ENCODE peak calls at places on chromosomes 13 and 19, in eight cellular contexts. One of them, this sample, is unnamed. For H3K4me1, the result is how much of the 10 kb centered on the place peaks cover.

GRCh38 chr19:44447864-44448674 is at the start of gene ZNF229:
- DNase-seq in neuronal stem cell: peak
- DNase-seq in left ventricle myocardium inferior: peak
- DNase-seq in mammary epithelial cell: peak
- DNase-seq in tibial artery: peak
- DNase-seq in endodermal cell: peak
- DNase-seq in GM23338: peak
- DNase-seq in GM23248: peak
- DNase-seq in this sample: peak

GRCh38 chr13:23776698-23777570 is 112.3 kb downstream of the MIPEP start:
- DNase-seq in neuronal stem cell: no peak
- DNase-seq in left ventricle myocardium inferior: no peak
- DNase-seq in mammary epithelial cell: no peak
- DNase-seq in tibial artery: no peak
- DNase-seq in endodermal cell: no peak
- DNase-seq in GM23338: no peak
- DNase-seq in GM23248: no peak
- DNase-seq in this sample: no peak

GRCh38 chr13:71320452-71320851 is 546.6 kb downstream of the DACH1 start:
- DNase-seq in neuronal stem cell: no peak
- DNase-seq in left ventricle myocardium inferior: no peak
- DNase-seq in mammary epithelial cell: peak
- DNase-seq in tibial artery: no peak
- DNase-seq in endodermal cell: peak
- DNase-seq in GM23338: peak
- DNase-seq in GM23248: peak
- DNase-seq in this sample: no peak

GRCh38 chr13:75656590-75656989 is 20.5 kb downstream of the LMO7 start:
- DNase-seq in neuronal stem cell: no peak
- DNase-seq in left ventricle myocardium inferior: no peak
- DNase-seq in mammary epithelial cell: peak
- DNase-seq in tibial artery: no peak
- DNase-seq in endodermal cell: no peak
- DNase-seq in GM23338: no peak
- DNase-seq in GM23248: peak
- DNase-seq in this sample: no peak

GRCh38 chr13:37869756-37870488 is at the start of gene TRPC4:
- DNase-seq in neuronal stem cell: peak
- DNase-seq in left ventricle myocardium inferior: peak
- DNase-seq in mammary epithelial cell: peak
- DNase-seq in tibial artery: peak
- DNase-seq in endodermal cell: peak
- DNase-seq in GM23338: peak
- DNase-seq in GM23248: peak
- DNase-seq in this sample: peak

GRCh38 chr19:489418-490196 is 6.7 kb upstream of the MADCAM1 start:
- DNase-seq in neuronal stem cell: no peak
- DNase-seq in left ventricle myocardium inferior: no peak
- DNase-seq in mammary epithelial cell: no peak
- DNase-seq in tibial artery: no peak
- DNase-seq in endodermal cell: peak
- DNase-seq in GM23338: peak
- DNase-seq in GM23248: peak
- DNase-seq in this sample: peak

GRCh38 chr19:19342086-19343015 is 21.7 kb downstream of the MAU2 start:
- DNase-seq in neuronal stem cell: peak
- DNase-seq in left ventricle myocardium inferior: peak
- DNase-seq in mammary epithelial cell: peak
- DNase-seq in tibial artery: no peak
- DNase-seq in endodermal cell: peak
- DNase-seq in GM23338: peak
- DNase-seq in GM23248: peak
- DNase-seq in this sample: peak

GRCh38 chr13:59531571-59532091 is 632.1 kb downstream of the DIAPH3 start:
- DNase-seq in neuronal stem cell: no peak
- DNase-seq in left ventricle myocardium inferior: peak
- DNase-seq in mammary epithelial cell: peak
- DNase-seq in tibial artery: peak
- DNase-seq in endodermal cell: peak
- DNase-seq in GM23338: peak
- DNase-seq in GM23248: peak
- DNase-seq in this sample: peak

GRCh38 chr13:108375772-108376171 is 106.3 kb downstream of the TNFSF13B start:
- DNase-seq in neuronal stem cell: no peak
- DNase-seq in left ventricle myocardium inferior: no peak
- DNase-seq in mammary epithelial cell: no peak
- DNase-seq in tibial artery: no peak
- DNase-seq in endodermal cell: no peak
- DNase-seq in GM23338: no peak
- DNase-seq in GM23248: no peak
- DNase-seq in this sample: no peak

GRCh38 chr13:26480246-26480855 is 77.1 kb upstream of the WASF3 start:
- DNase-seq in neuronal stem cell: no peak
- DNase-seq in left ventricle myocardium inferior: no peak
- DNase-seq in mammary epithelial cell: no peak
- DNase-seq in tibial artery: no peak
- DNase-seq in endodermal cell: no peak
- DNase-seq in GM23338: no peak
- DNase-seq in GM23248: peak
- DNase-seq in this sample: no peak

GRCh38 chr13:51364404-51365008 is 25.0 kb downstream of the SERPINE3 start:
- DNase-seq in neuronal stem cell: no peak
- DNase-seq in left ventricle myocardium inferior: no peak
- DNase-seq in mammary epithelial cell: peak
- DNase-seq in tibial artery: no peak
- DNase-seq in endodermal cell: no peak
- DNase-seq in GM23338: no peak
- DNase-seq in GM23248: peak
- DNase-seq in this sample: no peak

GRCh38 chr13:45398862-45399261 is 19.3 kb downstream of the SLC25A30 start:
- DNase-seq in neuronal stem cell: no peak
- DNase-seq in left ventricle myocardium inferior: no peak
- DNase-seq in mammary epithelial cell: no peak
- DNase-seq in tibial artery: no peak
- DNase-seq in endodermal cell: no peak
- DNase-seq in GM23338: no peak
- DNase-seq in GM23248: no peak
- DNase-seq in this sample: no peak

GRCh38 chr13:109773276-109773675 is 13.1 kb downstream of the IRS2 start:
- DNase-seq in neuronal stem cell: no peak
- DNase-seq in left ventricle myocardium inferior: no peak
- DNase-seq in mammary epithelial cell: peak
- DNase-seq in tibial artery: no peak
- DNase-seq in endodermal cell: no peak
- DNase-seq in GM23338: no peak
- DNase-seq in GM23248: no peak
- DNase-seq in this sample: no peak
- H3K4me1 ChIP-seq in neuronal stem cell: under half
- H3K4me1 ChIP-seq in left ventricle myocardium inferior: under half
- H3K4me1 ChIP-seq in mammary epithelial cell: under half
- H3K4me1 ChIP-seq in tibial artery: under half
- H3K4me1 ChIP-seq in endodermal cell: under half
- H3K4me1 ChIP-seq in GM23338: under half
- H3K4me1 ChIP-seq in GM23248: under half
- H3K4me1 ChIP-seq in this sample: under half

DNA sequence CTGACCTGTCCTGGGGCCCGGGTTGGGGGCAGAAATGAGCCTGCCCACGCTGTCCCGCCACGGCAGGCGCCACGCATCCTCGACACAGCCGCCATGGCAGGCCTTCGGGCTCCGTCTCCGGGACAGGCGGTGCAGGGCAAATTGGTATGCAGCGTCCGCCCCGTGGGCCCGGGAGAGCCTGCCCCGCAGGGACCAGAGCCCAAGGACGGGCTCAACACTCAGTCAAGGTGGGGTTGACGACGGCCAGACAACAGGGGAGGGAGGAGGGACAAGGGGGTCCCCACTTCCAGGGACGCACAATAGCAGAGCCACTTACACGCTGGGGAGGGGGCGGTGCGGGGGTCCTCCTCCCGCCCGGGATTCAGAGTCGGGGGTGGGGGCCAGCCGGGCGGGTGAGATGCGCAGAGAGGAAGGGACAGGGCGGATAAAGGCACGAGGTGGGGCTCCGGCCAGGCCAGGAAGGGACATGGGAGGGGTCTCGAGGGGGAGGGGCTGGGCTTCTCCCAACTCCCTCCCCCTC is 1.2 kb downstream of the CTXN1 start:
- DNase-seq in neuronal stem cell: no peak
- DNase-seq in left ventricle myocardium inferior: no peak
- DNase-seq in mammary epithelial cell: no peak
- DNase-seq in tibial artery: no peak
- DNase-seq in endodermal cell: no peak
- DNase-seq in GM23338: peak
- DNase-seq in GM23248: no peak
- DNase-seq in this sample: no peak
- H3K4me1 ChIP-seq in neuronal stem cell: under half
- H3K4me1 ChIP-seq in left ventricle myocardium inferior: half or more
- H3K4me1 ChIP-seq in mammary epithelial cell: half or more
- H3K4me1 ChIP-seq in tibial artery: half or more
- H3K4me1 ChIP-seq in endodermal cell: under half
- H3K4me1 ChIP-seq in GM23338: under half
- H3K4me1 ChIP-seq in GM23248: under half
- H3K4me1 ChIP-seq in this sample: under half

GRCh38 chr19:13006431-13007281 is 11.4 kb downstream of the NFIX start:
- DNase-seq in neuronal stem cell: no peak
- DNase-seq in left ventricle myocardium inferior: no peak
- DNase-seq in mammary epithelial cell: no peak
- DNase-seq in tibial artery: peak
- DNase-seq in endodermal cell: no peak
- DNase-seq in GM23338: no peak
- DNase-seq in GM23248: peak
- DNase-seq in this sample: no peak
- H3K4me1 ChIP-seq in neuronal stem cell: under half
- H3K4me1 ChIP-seq in left ventricle myocardium inferior: half or more
- H3K4me1 ChIP-seq in mammary epithelial cell: under half
- H3K4me1 ChIP-seq in tibial artery: half or more
- H3K4me1 ChIP-seq in endodermal cell: under half
- H3K4me1 ChIP-seq in GM23338: under half
- H3K4me1 ChIP-seq in GM23248: under half
- H3K4me1 ChIP-seq in this sample: under half

DNA sequence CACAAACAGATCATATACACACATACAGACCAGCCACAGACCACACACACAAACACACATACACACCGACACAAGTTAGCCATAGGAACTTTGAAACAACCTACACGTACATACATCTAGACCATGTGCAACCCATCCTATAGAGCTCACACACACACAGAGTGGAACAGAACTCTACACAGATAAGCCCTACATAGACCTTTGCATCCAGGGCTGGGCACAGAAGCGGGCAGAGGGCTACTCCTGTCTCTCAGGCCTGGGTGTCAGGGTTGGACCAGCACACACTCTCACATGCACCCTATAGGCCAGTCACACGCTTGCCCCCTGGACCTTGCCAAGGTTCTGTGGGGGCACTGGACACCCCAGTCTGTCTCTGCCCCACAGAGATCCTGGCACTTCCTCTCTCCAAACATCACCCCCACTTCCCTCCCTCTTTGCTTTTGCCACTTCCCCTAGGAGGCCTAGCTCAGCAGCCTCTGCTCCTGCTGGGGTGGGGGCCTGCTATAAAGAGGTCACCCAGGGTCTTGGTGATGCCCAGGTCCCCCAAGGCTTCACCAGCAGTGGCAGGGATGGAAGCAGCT is 5.8 kb upstream of the JUNB start:
- DNase-seq in neuronal stem cell: no peak
- DNase-seq in left ventricle myocardium inferior: no peak
- DNase-seq in mammary epithelial cell: no peak
- DNase-seq in tibial artery: no peak
- DNase-seq in endodermal cell: peak
- DNase-seq in GM23338: no peak
- DNase-seq in GM23248: peak
- DNase-seq in this sample: no peak
- H3K4me1 ChIP-seq in neuronal stem cell: under half
- H3K4me1 ChIP-seq in left ventricle myocardium inferior: half or more
- H3K4me1 ChIP-seq in mammary epithelial cell: half or more
- H3K4me1 ChIP-seq in tibial artery: half or more
- H3K4me1 ChIP-seq in endodermal cell: under half
- H3K4me1 ChIP-seq in GM23338: under half
- H3K4me1 ChIP-seq in GM23248: under half
- H3K4me1 ChIP-seq in this sample: under half

DNA sequence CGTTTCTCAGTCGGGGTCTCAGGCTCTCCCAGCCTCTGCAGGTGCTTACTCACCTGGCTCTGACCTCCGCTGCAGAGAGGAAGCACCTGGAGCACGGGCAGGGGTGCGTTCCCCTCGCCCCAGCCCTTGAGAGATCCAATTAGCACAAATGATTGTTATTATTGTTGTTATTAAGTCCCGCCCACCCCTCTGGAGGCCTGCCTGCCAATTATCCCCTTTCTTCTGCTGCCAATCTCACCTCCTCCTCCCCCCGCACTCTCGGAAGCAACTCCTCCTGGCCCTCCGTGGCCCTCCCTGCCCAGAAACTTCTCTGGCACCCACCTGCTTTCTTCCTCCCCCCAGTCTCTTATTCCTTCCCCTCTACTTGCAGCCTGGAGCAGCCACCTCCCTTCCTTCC is 8.8 kb downstream of the ZNF787 start:
- DNase-seq in neuronal stem cell: no peak
- DNase-seq in left ventricle myocardium inferior: no peak
- DNase-seq in mammary epithelial cell: no peak
- DNase-seq in tibial artery: no peak
- DNase-seq in endodermal cell: no peak
- DNase-seq in GM23338: no peak
- DNase-seq in GM23248: no peak
- DNase-seq in this sample: no peak
- H3K4me1 ChIP-seq in neuronal stem cell: under half
- H3K4me1 ChIP-seq in left ventricle myocardium inferior: half or more
- H3K4me1 ChIP-seq in mammary epithelial cell: under half
- H3K4me1 ChIP-seq in tibial artery: under half
- H3K4me1 ChIP-seq in endodermal cell: under half
- H3K4me1 ChIP-seq in GM23338: half or more
- H3K4me1 ChIP-seq in GM23248: under half
- H3K4me1 ChIP-seq in this sample: under half

DNA sequence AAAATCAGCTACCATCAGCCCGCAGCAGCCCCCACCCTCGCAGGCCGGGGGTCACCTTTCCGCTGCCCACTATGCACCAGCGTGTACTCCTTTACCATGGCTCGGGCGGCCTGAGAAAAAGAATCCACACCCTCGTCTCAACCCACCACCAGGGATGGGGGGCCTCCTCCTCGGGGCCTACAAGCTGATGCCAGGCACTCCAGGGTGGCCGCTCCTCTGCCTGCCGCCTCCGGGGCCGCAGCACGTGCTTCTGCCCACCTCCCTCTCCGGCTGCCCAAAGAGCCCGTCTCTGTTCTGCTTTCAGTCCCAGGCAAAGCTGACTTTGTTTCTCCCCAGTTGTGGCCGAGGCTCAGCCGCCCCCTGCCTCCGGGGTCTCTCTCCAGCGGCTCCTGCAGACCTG is 11.1 kb upstream of the MEX3D start:
- DNase-seq in neuronal stem cell: no peak
- DNase-seq in left ventricle myocardium inferior: no peak
- DNase-seq in mammary epithelial cell: no peak
- DNase-seq in tibial artery: no peak
- DNase-seq in endodermal cell: no peak
- DNase-seq in GM23338: no peak
- DNase-seq in GM23248: no peak
- DNase-seq in this sample: no peak
- H3K4me1 ChIP-seq in neuronal stem cell: under half
- H3K4me1 ChIP-seq in left ventricle myocardium inferior: under half
- H3K4me1 ChIP-seq in mammary epithelial cell: under half
- H3K4me1 ChIP-seq in tibial artery: under half
- H3K4me1 ChIP-seq in endodermal cell: under half
- H3K4me1 ChIP-seq in GM23338: under half
- H3K4me1 ChIP-seq in GM23248: under half
- H3K4me1 ChIP-seq in this sample: under half

GRCh38 chr19:34313188-34313587 is 51.8 kb upstream of the GPI start:
- DNase-seq in neuronal stem cell: no peak
- DNase-seq in left ventricle myocardium inferior: no peak
- DNase-seq in mammary epithelial cell: peak
- DNase-seq in tibial artery: no peak
- DNase-seq in endodermal cell: no peak
- DNase-seq in GM23338: no peak
- DNase-seq in GM23248: peak
- DNase-seq in this sample: no peak
- H3K4me1 ChIP-seq in neuronal stem cell: under half
- H3K4me1 ChIP-seq in left ventricle myocardium inferior: half or more
- H3K4me1 ChIP-seq in mammary epithelial cell: under half
- H3K4me1 ChIP-seq in tibial artery: under half
- H3K4me1 ChIP-seq in endodermal cell: under half
- H3K4me1 ChIP-seq in GM23338: under half
- H3K4me1 ChIP-seq in GM23248: half or more
- H3K4me1 ChIP-seq in this sample: under half